ENCODE peak calls at places on chromosome 18, in ten cellular contexts. One of them, this sample, is unnamed.

GRCh38 chr18:54129448-54130134 is 94.9 kb downstream of the MBD2 start:
- DNase-seq in naive thymus-derived CD8-positive, alpha-beta T cell: no peak
- DNase-seq in frontal cortex: no peak
- DNase-seq in small intestine: no peak
- DNase-seq in activated T-helper 1 cell treated with anti-CD3 and anti-CD28 coated beads, Interleukin-2, amount 50 U/mL, for 16 hours: no peak
- DNase-seq in choroid plexus epithelial cell: no peak
- DNase-seq in foreskin fibroblast: no peak
- DNase-seq in MCF 10A: no peak
- DNase-seq in iris pigment epithelial cell: no peak
- DNase-seq in NCI-H1092 treated with DMSO at 0.1 percent for 48 hours: no peak
- DNase-seq in this sample: no peak

GRCh38 chr18:58529714-58530354 is 99.1 kb downstream of the ALPK2 start:
- DNase-seq in naive thymus-derived CD8-positive, alpha-beta T cell: peak; percentile 48
- DNase-seq in NCI-H1092 treated with DMSO at 0.1 percent for 48 hours: peak; percentile 56
- DNase-seq in MCF 10A: peak; percentile 70
- DNase-seq in foreskin fibroblast: peak; percentile 74
- DNase-seq in iris pigment epithelial cell: peak; percentile 49
- DNase-seq in choroid plexus epithelial cell: peak; percentile 75
- DNase-seq in small intestine: peak; percentile 82
- DNase-seq in activated T-helper 1 cell treated with anti-CD3 and anti-CD28 coated beads, Interleukin-2, amount 50 U/mL, for 16 hours: peak; percentile 37
- DNase-seq in frontal cortex: no peak
- DNase-seq in this sample: no peak

GRCh38 chr18:77080283-77080682 is 52.3 kb downstream of the MBP start:
- DNase-seq in iris pigment epithelial cell: no peak
- DNase-seq in frontal cortex: no peak
- DNase-seq in naive thymus-derived CD8-positive, alpha-beta T cell: no peak
- DNase-seq in foreskin fibroblast: peak; percentile 22
- DNase-seq in choroid plexus epithelial cell: no peak
- DNase-seq in NCI-H1092 treated with DMSO at 0.1 percent for 48 hours: no peak
- DNase-seq in MCF 10A: no peak
- DNase-seq in activated T-helper 1 cell treated with anti-CD3 and anti-CD28 coated beads, Interleukin-2, amount 50 U/mL, for 16 hours: no peak
- DNase-seq in small intestine: no peak
- DNase-seq in this sample: no peak

GRCh38 chr18:45829896-45830295 is 4.4 kb downstream of the SIGLEC15 start:
- DNase-seq in frontal cortex: no peak
- DNase-seq in small intestine: peak; percentile 21
- DNase-seq in foreskin fibroblast: no peak
- DNase-seq in activated T-helper 1 cell treated with anti-CD3 and anti-CD28 coated beads, Interleukin-2, amount 50 U/mL, for 16 hours: no peak
- DNase-seq in NCI-H1092 treated with DMSO at 0.1 percent for 48 hours: no peak
- DNase-seq in choroid plexus epithelial cell: no peak
- DNase-seq in naive thymus-derived CD8-positive, alpha-beta T cell: no peak
- DNase-seq in MCF 10A: no peak
- DNase-seq in iris pigment epithelial cell: no peak
- DNase-seq in this sample: no peak

GRCh38 chr18:76977108-76977621 is 154.8 kb downstream of the ZNF236 start:
- DNase-seq in choroid plexus epithelial cell: no peak
- DNase-seq in naive thymus-derived CD8-positive, alpha-beta T cell: no peak
- DNase-seq in MCF 10A: no peak
- DNase-seq in iris pigment epithelial cell: no peak
- DNase-seq in activated T-helper 1 cell treated with anti-CD3 and anti-CD28 coated beads, Interleukin-2, amount 50 U/mL, for 16 hours: no peak
- DNase-seq in frontal cortex: no peak
- DNase-seq in NCI-H1092 treated with DMSO at 0.1 percent for 48 hours: peak; percentile 96
- DNase-seq in foreskin fibroblast: no peak
- DNase-seq in small intestine: peak; percentile 81
- DNase-seq in this sample: no peak

GRCh38 chr18:48866028-48866733 is 84.6 kb downstream of the SMAD7 start:
- DNase-seq in frontal cortex: peak; percentile 57
- DNase-seq in choroid plexus epithelial cell: no peak
- DNase-seq in foreskin fibroblast: peak; percentile 91
- DNase-seq in naive thymus-derived CD8-positive, alpha-beta T cell: no peak
- DNase-seq in iris pigment epithelial cell: no peak
- DNase-seq in activated T-helper 1 cell treated with anti-CD3 and anti-CD28 coated beads, Interleukin-2, amount 50 U/mL, for 16 hours: no peak
- DNase-seq in MCF 10A: no peak
- DNase-seq in small intestine: peak; percentile 38
- DNase-seq in NCI-H1092 treated with DMSO at 0.1 percent for 48 hours: peak; percentile 97
- DNase-seq in this sample: no peak

GRCh38 chr18:76405280-76405679 is 89.8 kb downstream of the ZNF516 start:
- DNase-seq in activated T-helper 1 cell treated with anti-CD3 and anti-CD28 coated beads, Interleukin-2, amount 50 U/mL, for 16 hours: no peak
- DNase-seq in MCF 10A: no peak
- DNase-seq in frontal cortex: no peak
- DNase-seq in small intestine: no peak
- DNase-seq in naive thymus-derived CD8-positive, alpha-beta T cell: no peak
- DNase-seq in iris pigment epithelial cell: no peak
- DNase-seq in choroid plexus epithelial cell: no peak
- DNase-seq in foreskin fibroblast: no peak
- DNase-seq in NCI-H1092 treated with DMSO at 0.1 percent for 48 hours: no peak
- DNase-seq in this sample: no peak

GRCh38 chr18:2180586-2180985 is 390.7 kb downstream of the METTL4 start:
- DNase-seq in MCF 10A: peak; percentile 15
- DNase-seq in small intestine: no peak
- DNase-seq in iris pigment epithelial cell: no peak
- DNase-seq in foreskin fibroblast: no peak
- DNase-seq in activated T-helper 1 cell treated with anti-CD3 and anti-CD28 coated beads, Interleukin-2, amount 50 U/mL, for 16 hours: no peak
- DNase-seq in frontal cortex: no peak
- DNase-seq in choroid plexus epithelial cell: no peak
- DNase-seq in naive thymus-derived CD8-positive, alpha-beta T cell: no peak
- DNase-seq in NCI-H1092 treated with DMSO at 0.1 percent for 48 hours: no peak
- DNase-seq in this sample: no peak

GRCh38 chr18:76466410-76466991 is 28.5 kb downstream of the ZNF516 start:
- DNase-seq in activated T-helper 1 cell treated with anti-CD3 and anti-CD28 coated beads, Interleukin-2, amount 50 U/mL, for 16 hours: no peak
- DNase-seq in frontal cortex: no peak
- DNase-seq in choroid plexus epithelial cell: no peak
- DNase-seq in foreskin fibroblast: no peak
- DNase-seq in MCF 10A: no peak
- DNase-seq in NCI-H1092 treated with DMSO at 0.1 percent for 48 hours: no peak
- DNase-seq in naive thymus-derived CD8-positive, alpha-beta T cell: no peak
- DNase-seq in iris pigment epithelial cell: no peak
- DNase-seq in small intestine: no peak
- DNase-seq in this sample: peak; percentile 80

GRCh38 chr18:11760498-11761158 is 71.6 kb downstream of the GNAL start:
- DNase-seq in NCI-H1092 treated with DMSO at 0.1 percent for 48 hours: no peak
- DNase-seq in small intestine: no peak
- DNase-seq in foreskin fibroblast: no peak
- DNase-seq in choroid plexus epithelial cell: no peak
- DNase-seq in MCF 10A: no peak
- DNase-seq in naive thymus-derived CD8-positive, alpha-beta T cell: no peak
- DNase-seq in frontal cortex: no peak
- DNase-seq in iris pigment epithelial cell: no peak
- DNase-seq in activated T-helper 1 cell treated with anti-CD3 and anti-CD28 coated beads, Interleukin-2, amount 50 U/mL, for 16 hours: no peak
- DNase-seq in this sample: peak; percentile 55

GRCh38 chr18:59556265-59556664 is 141.0 kb downstream of the CCBE1 start:
- DNase-seq in naive thymus-derived CD8-positive, alpha-beta T cell: no peak
- DNase-seq in foreskin fibroblast: peak; percentile 85
- DNase-seq in activated T-helper 1 cell treated with anti-CD3 and anti-CD28 coated beads, Interleukin-2, amount 50 U/mL, for 16 hours: no peak
- DNase-seq in NCI-H1092 treated with DMSO at 0.1 percent for 48 hours: no peak
- DNase-seq in choroid plexus epithelial cell: peak; percentile 72
- DNase-seq in frontal cortex: no peak
- DNase-seq in iris pigment epithelial cell: peak; percentile 57
- DNase-seq in MCF 10A: peak; percentile 73
- DNase-seq in small intestine: peak; percentile 51
- DNase-seq in this sample: no peak

GRCh38 chr18:46622451-46622850 is 34.6 kb downstream of the LOXHD1 start:
- DNase-seq in naive thymus-derived CD8-positive, alpha-beta T cell: no peak
- DNase-seq in frontal cortex: no peak
- DNase-seq in MCF 10A: no peak
- DNase-seq in activated T-helper 1 cell treated with anti-CD3 and anti-CD28 coated beads, Interleukin-2, amount 50 U/mL, for 16 hours: no peak
- DNase-seq in iris pigment epithelial cell: no peak
- DNase-seq in NCI-H1092 treated with DMSO at 0.1 percent for 48 hours: no peak
- DNase-seq in choroid plexus epithelial cell: no peak
- DNase-seq in foreskin fibroblast: no peak
- DNase-seq in small intestine: no peak
- DNase-seq in this sample: no peak

GRCh38 chr18:22466608-22467390 is 49.1 kb upstream of the CTAGE1 start:
- DNase-seq in MCF 10A: peak; percentile 89
- DNase-seq in iris pigment epithelial cell: peak; percentile 83
- DNase-seq in NCI-H1092 treated with DMSO at 0.1 percent for 48 hours: no peak
- DNase-seq in choroid plexus epithelial cell: peak; percentile 91
- DNase-seq in foreskin fibroblast: peak; percentile 75
- DNase-seq in frontal cortex: no peak
- DNase-seq in naive thymus-derived CD8-positive, alpha-beta T cell: no peak
- DNase-seq in activated T-helper 1 cell treated with anti-CD3 and anti-CD28 coated beads, Interleukin-2, amount 50 U/mL, for 16 hours: no peak
- DNase-seq in small intestine: peak; percentile 75
- DNase-seq in this sample: no peak

GRCh38 chr18:31227497-31228229 is 65.0 kb upstream of the DSC1 start:
- DNase-seq in MCF 10A: no peak
- DNase-seq in iris pigment epithelial cell: no peak
- DNase-seq in small intestine: no peak
- DNase-seq in choroid plexus epithelial cell: no peak
- DNase-seq in foreskin fibroblast: no peak
- DNase-seq in activated T-helper 1 cell treated with anti-CD3 and anti-CD28 coated beads, Interleukin-2, amount 50 U/mL, for 16 hours: no peak
- DNase-seq in NCI-H1092 treated with DMSO at 0.1 percent for 48 hours: no peak
- DNase-seq in naive thymus-derived CD8-positive, alpha-beta T cell: no peak
- DNase-seq in frontal cortex: no peak
- DNase-seq in this sample: no peak

GRCh38 chr18:944440-944839 is 39.8 kb downstream of the ADCYAP1 start:
- DNase-seq in small intestine: no peak
- DNase-seq in frontal cortex: no peak
- DNase-seq in iris pigment epithelial cell: peak; percentile 49
- DNase-seq in activated T-helper 1 cell treated with anti-CD3 and anti-CD28 coated beads, Interleukin-2, amount 50 U/mL, for 16 hours: no peak
- DNase-seq in NCI-H1092 treated with DMSO at 0.1 percent for 48 hours: no peak
- DNase-seq in choroid plexus epithelial cell: peak; percentile 61
- DNase-seq in MCF 10A: peak; percentile 73
- DNase-seq in foreskin fibroblast: peak; percentile 1
- DNase-seq in naive thymus-derived CD8-positive, alpha-beta T cell: no peak
- DNase-seq in this sample: no peak

GRCh38 chr18:55256568-55257289 is 297.5 kb upstream of the CCDC68 start:
- DNase-seq in NCI-H1092 treated with DMSO at 0.1 percent for 48 hours: no peak
- DNase-seq in small intestine: no peak
- DNase-seq in foreskin fibroblast: peak; percentile 24
- DNase-seq in naive thymus-derived CD8-positive, alpha-beta T cell: no peak
- DNase-seq in iris pigment epithelial cell: peak; percentile 45
- DNase-seq in activated T-helper 1 cell treated with anti-CD3 and anti-CD28 coated beads, Interleukin-2, amount 50 U/mL, for 16 hours: no peak
- DNase-seq in MCF 10A: no peak
- DNase-seq in frontal cortex: no peak
- DNase-seq in choroid plexus epithelial cell: no peak
- DNase-seq in this sample: no peak

GRCh38 chr18:33673689-33674088 is 95.7 kb downstream of the ASXL3 start:
- DNase-seq in activated T-helper 1 cell treated with anti-CD3 and anti-CD28 coated beads, Interleukin-2, amount 50 U/mL, for 16 hours: no peak
- DNase-seq in frontal cortex: no peak
- DNase-seq in MCF 10A: peak; percentile 6
- DNase-seq in small intestine: no peak
- DNase-seq in iris pigment epithelial cell: no peak
- DNase-seq in foreskin fibroblast: no peak
- DNase-seq in naive thymus-derived CD8-positive, alpha-beta T cell: no peak
- DNase-seq in NCI-H1092 treated with DMSO at 0.1 percent for 48 hours: no peak
- DNase-seq in choroid plexus epithelial cell: peak; percentile 7
- DNase-seq in this sample: no peak

GRCh38 chr18:3683483-3683882 is 233.5 kb downstream of the TGIF1 start:
- DNase-seq in iris pigment epithelial cell: no peak
- DNase-seq in activated T-helper 1 cell treated with anti-CD3 and anti-CD28 coated beads, Interleukin-2, amount 50 U/mL, for 16 hours: no peak
- DNase-seq in MCF 10A: no peak
- DNase-seq in foreskin fibroblast: no peak
- DNase-seq in small intestine: no peak
- DNase-seq in naive thymus-derived CD8-positive, alpha-beta T cell: no peak
- DNase-seq in NCI-H1092 treated with DMSO at 0.1 percent for 48 hours: no peak
- DNase-seq in frontal cortex: no peak
- DNase-seq in choroid plexus epithelial cell: no peak
- DNase-seq in this sample: no peak

GRCh38 chr18:62767321-62767720 is 52.0 kb downstream of the PHLPP1 start:
- DNase-seq in choroid plexus epithelial cell: peak; percentile 67
- DNase-seq in MCF 10A: peak; percentile 63
- DNase-seq in naive thymus-derived CD8-positive, alpha-beta T cell: no peak
- DNase-seq in iris pigment epithelial cell: peak; percentile 66
- DNase-seq in foreskin fibroblast: peak; percentile 51
- DNase-seq in activated T-helper 1 cell treated with anti-CD3 and anti-CD28 coated beads, Interleukin-2, amount 50 U/mL, for 16 hours: no peak
- DNase-seq in NCI-H1092 treated with DMSO at 0.1 percent for 48 hours: no peak
- DNase-seq in small intestine: no peak
- DNase-seq in frontal cortex: no peak
- DNase-seq in this sample: no peak

GRCh38 chr18:47100214-47100831 is 50.0 kb downstream of the HDHD2 start:
- DNase-seq in NCI-H1092 treated with DMSO at 0.1 percent for 48 hours: peak; percentile 66
- DNase-seq in small intestine: peak; percentile 54
- DNase-seq in MCF 10A: peak; percentile 65
- DNase-seq in iris pigment epithelial cell: peak; percentile 49
- DNase-seq in frontal cortex: peak; percentile 4
- DNase-seq in activated T-helper 1 cell treated with anti-CD3 and anti-CD28 coated beads, Interleukin-2, amount 50 U/mL, for 16 hours: peak; percentile 32
- DNase-seq in choroid plexus epithelial cell: peak; percentile 72
- DNase-seq in foreskin fibroblast: peak; percentile 75
- DNase-seq in naive thymus-derived CD8-positive, alpha-beta T cell: peak; percentile 17
- DNase-seq in this sample: no peak

This sample was measured in mesenteric fat pad.